ENCODE peak calls at places on chromosomes 3 and 15, in ten cellular contexts. One of them, this sample, is unnamed.

GRCh38 chr3:12730511-12731234 is 28.4 kb downstream of the TMEM40 start:
- DNase-seq in H54: no peak
- DNase-seq in heart right ventricle: no peak
- DNase-seq in foreskin fibroblast: no peak
- DNase-seq in EL: peak; percentile 32
- DNase-seq in ureter: no peak
- DNase-seq in dorsolateral prefrontal cortex: no peak
- DNase-seq in pancreas: no peak
- DNase-seq in NCI-H1417: no peak
- DNase-seq in HepG2: no peak
- DNase-seq in this sample: no peak

GRCh38 chr15:93703092-93703785 is 528.1 kb upstream of the MCTP2 start:
- DNase-seq in H54: no peak
- DNase-seq in heart right ventricle: no peak
- DNase-seq in foreskin fibroblast: no peak
- DNase-seq in EL: no peak
- DNase-seq in ureter: no peak
- DNase-seq in dorsolateral prefrontal cortex: no peak
- DNase-seq in pancreas: no peak
- DNase-seq in NCI-H1417: no peak
- DNase-seq in HepG2: no peak
- DNase-seq in this sample: no peak

GRCh38 chr3:18813300-18813699 is 335.0 kb upstream of the KCNH8 start:
- DNase-seq in H54: no peak
- DNase-seq in heart right ventricle: no peak
- DNase-seq in foreskin fibroblast: no peak
- DNase-seq in EL: no peak
- DNase-seq in ureter: no peak
- DNase-seq in dorsolateral prefrontal cortex: no peak
- DNase-seq in pancreas: no peak
- DNase-seq in NCI-H1417: no peak
- DNase-seq in HepG2: no peak
- DNase-seq in this sample: no peak

GRCh38 chr15:89400997-89401590 is 66.5 kb upstream of the POLG start:
- DNase-seq in H54: no peak
- DNase-seq in heart right ventricle: no peak
- DNase-seq in foreskin fibroblast: no peak
- DNase-seq in EL: no peak
- DNase-seq in ureter: no peak
- DNase-seq in dorsolateral prefrontal cortex: no peak
- DNase-seq in pancreas: no peak
- DNase-seq in NCI-H1417: peak; percentile 53
- DNase-seq in HepG2: no peak
- DNase-seq in this sample: no peak

GRCh38 chr15:31344824-31345605 is 18.4 kb downstream of the KLF13 start:
- DNase-seq in H54: no peak
- DNase-seq in heart right ventricle: peak; percentile 61
- DNase-seq in foreskin fibroblast: no peak
- DNase-seq in EL: no peak
- DNase-seq in ureter: no peak
- DNase-seq in dorsolateral prefrontal cortex: no peak
- DNase-seq in pancreas: no peak
- DNase-seq in NCI-H1417: no peak
- DNase-seq in HepG2: no peak
- DNase-seq in this sample: no peak

GRCh38 chr3:65596511-65597224 is 442.1 kb downstream of the MAGI1 start:
- DNase-seq in H54: no peak
- DNase-seq in heart right ventricle: no peak
- DNase-seq in foreskin fibroblast: no peak
- DNase-seq in EL: no peak
- DNase-seq in ureter: no peak
- DNase-seq in dorsolateral prefrontal cortex: no peak
- DNase-seq in pancreas: no peak
- DNase-seq in NCI-H1417: peak; percentile 58
- DNase-seq in HepG2: no peak
- DNase-seq in this sample: no peak

GRCh38 chr3:157786216-157786615 is 283.0 kb upstream of the VEPH1 start:
- DNase-seq in H54: no peak
- DNase-seq in heart right ventricle: no peak
- DNase-seq in foreskin fibroblast: peak; percentile 80
- DNase-seq in EL: peak; percentile 92
- DNase-seq in ureter: no peak
- DNase-seq in dorsolateral prefrontal cortex: no peak
- DNase-seq in pancreas: no peak
- DNase-seq in NCI-H1417: no peak
- DNase-seq in HepG2: no peak
- DNase-seq in this sample: no peak

GRCh38 chr15:73845507-73845906 is 27.9 kb upstream of the TBC1D21 start:
- DNase-seq in H54: no peak
- DNase-seq in heart right ventricle: no peak
- DNase-seq in foreskin fibroblast: no peak
- DNase-seq in EL: no peak
- DNase-seq in ureter: no peak
- DNase-seq in dorsolateral prefrontal cortex: no peak
- DNase-seq in pancreas: no peak
- DNase-seq in NCI-H1417: no peak
- DNase-seq in HepG2: no peak
- DNase-seq in this sample: no peak

GRCh38 chr3:149180057-149180573 is 41.5 kb downstream of the CP start:
- DNase-seq in H54: peak; percentile 59
- DNase-seq in heart right ventricle: peak; percentile 34
- DNase-seq in foreskin fibroblast: peak; percentile 100
- DNase-seq in EL: peak; percentile 100
- DNase-seq in ureter: peak; percentile 77
- DNase-seq in dorsolateral prefrontal cortex: no peak
- DNase-seq in pancreas: peak; percentile 40
- DNase-seq in NCI-H1417: no peak
- DNase-seq in HepG2: peak; percentile 17
- DNase-seq in this sample: no peak

GRCh38 chr3:160006282-160007163 is 17.9 kb downstream of the IL12A start:
- DNase-seq in H54: peak; percentile 47
- DNase-seq in heart right ventricle: no peak
- DNase-seq in foreskin fibroblast: peak; percentile 74
- DNase-seq in EL: peak; percentile 79
- DNase-seq in ureter: peak; percentile 57
- DNase-seq in dorsolateral prefrontal cortex: peak; percentile 55
- DNase-seq in pancreas: no peak
- DNase-seq in NCI-H1417: peak; percentile 53
- DNase-seq in HepG2: peak; percentile 47
- DNase-seq in this sample: no peak

GRCh38 chr15:96264801-96265515 is 65.5 kb upstream of the NR2F2 start:
- DNase-seq in H54: peak; percentile 19
- DNase-seq in heart right ventricle: no peak
- DNase-seq in foreskin fibroblast: no peak
- DNase-seq in EL: peak; percentile 90
- DNase-seq in ureter: no peak
- DNase-seq in dorsolateral prefrontal cortex: no peak
- DNase-seq in pancreas: no peak
- DNase-seq in NCI-H1417: no peak
- DNase-seq in HepG2: peak; percentile 94
- DNase-seq in this sample: no peak

GRCh38 chr3:72444642-72445223 is 403.5 kb downstream of the SHQ1 start:
- DNase-seq in H54: no peak
- DNase-seq in heart right ventricle: no peak
- DNase-seq in foreskin fibroblast: no peak
- DNase-seq in EL: no peak
- DNase-seq in ureter: no peak
- DNase-seq in dorsolateral prefrontal cortex: no peak
- DNase-seq in pancreas: no peak
- DNase-seq in NCI-H1417: no peak
- DNase-seq in HepG2: no peak
- DNase-seq in this sample: no peak

GRCh38 chr3:113898892-113899291 is 48.9 kb upstream of the ZDHHC23 start:
- DNase-seq in H54: no peak
- DNase-seq in heart right ventricle: no peak
- DNase-seq in foreskin fibroblast: peak; percentile 20
- DNase-seq in EL: peak; percentile 50
- DNase-seq in ureter: no peak
- DNase-seq in dorsolateral prefrontal cortex: no peak
- DNase-seq in pancreas: no peak
- DNase-seq in NCI-H1417: no peak
- DNase-seq in HepG2: no peak
- DNase-seq in this sample: no peak

GRCh38 chr3:128329491-128330300 is 137.0 kb downstream of the DNAJB8 start:
- DNase-seq in H54: no peak
- DNase-seq in heart right ventricle: no peak
- DNase-seq in foreskin fibroblast: no peak
- DNase-seq in EL: no peak
- DNase-seq in ureter: no peak
- DNase-seq in dorsolateral prefrontal cortex: no peak
- DNase-seq in pancreas: no peak
- DNase-seq in NCI-H1417: no peak
- DNase-seq in HepG2: no peak
- DNase-seq in this sample: no peak

GRCh38 chr3:38843898-38844297 is 27.9 kb upstream of the SCN10A start:
- DNase-seq in H54: no peak
- DNase-seq in heart right ventricle: no peak
- DNase-seq in foreskin fibroblast: peak; percentile 45
- DNase-seq in EL: peak; percentile 57
- DNase-seq in ureter: no peak
- DNase-seq in dorsolateral prefrontal cortex: no peak
- DNase-seq in pancreas: no peak
- DNase-seq in NCI-H1417: peak; percentile 5
- DNase-seq in HepG2: peak; percentile 34
- DNase-seq in this sample: no peak

GRCh38 chr3:29065211-29065785 is 215.6 kb upstream of the RBMS3 start:
- DNase-seq in H54: peak; percentile 40
- DNase-seq in heart right ventricle: peak; percentile 21
- DNase-seq in foreskin fibroblast: peak; percentile 98
- DNase-seq in EL: peak; percentile 97
- DNase-seq in ureter: peak; percentile 57
- DNase-seq in dorsolateral prefrontal cortex: peak; percentile 69
- DNase-seq in pancreas: peak; percentile 77
- DNase-seq in NCI-H1417: peak; percentile 44
- DNase-seq in HepG2: no peak
- DNase-seq in this sample: no peak

GRCh38 chr15:94671845-94672524 is 440.6 kb downstream of the MCTP2 start:
- DNase-seq in H54: no peak
- DNase-seq in heart right ventricle: no peak
- DNase-seq in foreskin fibroblast: no peak
- DNase-seq in EL: no peak
- DNase-seq in ureter: no peak
- DNase-seq in dorsolateral prefrontal cortex: no peak
- DNase-seq in pancreas: no peak
- DNase-seq in NCI-H1417: peak; percentile 22
- DNase-seq in HepG2: no peak
- DNase-seq in this sample: no peak

GRCh38 chr3:123341871-123342630 is 106.8 kb downstream of the ADCY5 start:
- DNase-seq in H54: no peak
- DNase-seq in heart right ventricle: no peak
- DNase-seq in foreskin fibroblast: no peak
- DNase-seq in EL: no peak
- DNase-seq in ureter: no peak
- DNase-seq in dorsolateral prefrontal cortex: peak; percentile 20
- DNase-seq in pancreas: no peak
- DNase-seq in NCI-H1417: no peak
- DNase-seq in HepG2: no peak
- DNase-seq in this sample: no peak

This sample was measured in KG1.